ENCODE peak calls at places on chromosomes 12 and 14, in ten cellular contexts. H is A673, R is kidney, W is PC-9, U is psoas muscle, X is astrocyte, C is cardiac muscle cell, S is IMR-90, Q is uterus, L is colonic mucosa. F is an unnamed sample. For H3K36me3, the result is how much of the 10 kb centered on the place peaks cover.

GRCh38 chr14:75279153-75279738 is 618 bp downstream of the FOS start:
- DNase-seq in H (peak), R (peak), W (peak), U (peak), X (peak), C (peak), S (peak), Q (peak), L (peak), F (peak)

GRCh38 chr12:22100952-22101748 is 55.1 kb downstream of the CMAS start:
- DNase-seq in H (peak), R (no peak), W (peak), U (no peak), X (peak), C (peak), S (peak), Q (peak), L (peak), F (no peak)

GRCh38 chr14:92578511-92578910 is 64.9 kb downstream of the RIN3 start:
- DNase-seq in H (no peak), R (no peak), W (no peak), U (no peak), X (peak), C (no peak), S (peak), Q (no peak), L (no peak), F (no peak)

GRCh38 chr14:52695481-52696091 is at the start of gene ERO1A:
- DNase-seq in H (peak), R (peak), W (peak), U (peak), X (peak), C (peak), S (peak), Q (peak), L (peak), F (peak)

GRCh38 chr14:22929104-22929847 is at the start of gene PRMT5:
- DNase-seq in H (peak), R (peak), W (peak), U (peak), X (peak), C (peak), S (peak), Q (peak), L (peak), F (peak)

GRCh38 chr14:25132094-25132493 is 82.1 kb upstream of the STXBP6 start:
- DNase-seq in H (no peak), R (no peak), W (no peak), U (no peak), X (no peak), C (no peak), S (no peak), Q (no peak), L (no peak), F (no peak)

GRCh38 chr14:29320261-29320660 is 553.7 kb downstream of the FOXG1 start:
- DNase-seq in H (peak), R (no peak), W (no peak), U (no peak), X (peak), C (no peak), S (peak), Q (no peak), L (no peak), F (no peak)

GRCh38 chr12:113044516-113044915 is 12.0 kb upstream of the DTX1 start:
- DNase-seq in H (no peak), R (no peak), W (no peak), U (no peak), X (no peak), C (no peak), S (no peak), Q (no peak), L (no peak), F (no peak)

GRCh38 chr14:70882771-70883492 is 24.3 kb upstream of the PCNX1 start:
- DNase-seq in H (peak), R (no peak), W (no peak), U (no peak), X (peak), C (no peak), S (peak), Q (no peak), L (no peak), F (no peak)

GRCh38 chr12:34396861-34397590 is 374.7 kb downstream of the ALG10 start:
- DNase-seq in H (no peak), R (peak), W (no peak), U (peak), X (no peak), C (no peak), S (no peak), Q (peak), L (no peak), F (peak)

GRCh38 chr12:106136263-106136662 is 2.5 kb downstream of the NUAK1 start:
- DNase-seq in H (peak), R (peak), W (peak), U (peak), X (peak), C (peak), S (peak), Q (peak), L (peak), F (peak)

GRCh38 chr14:77344597-77344996 is 23.8 kb downstream of the GSTZ1 start:
- DNase-seq in H (peak), R (no peak), W (no peak), U (no peak), X (no peak), C (no peak), S (peak), Q (no peak), L (no peak), F (no peak)
- H3K36me3 ChIP-seq in H (under half), R (under half), W (under half), U (under half), X (under half), C (under half), S (under half), Q (under half), L (under half), F (under half)

GRCh38 chr12:97642906-97643305 is 180.3 kb downstream of the RMST start:
- DNase-seq in H (no peak), R (no peak), W (no peak), U (no peak), X (no peak), C (no peak), S (no peak), Q (no peak), L (no peak), F (no peak)
- H3K27ac ChIP-seq in H (no peak), R (no peak), W (no peak), U (no peak), X (no peak), C (no peak), S (no peak), Q (no peak), L (no peak), F (no peak)

GRCh38 chr14:76761198-76761848 is at the start of gene VASH1:
- DNase-seq in H (peak), R (peak), W (no peak), U (peak), X (peak), C (peak), S (peak), Q (peak), L (peak), F (peak)
- TF ChIP-seq CTCF in H (no peak), R (no peak), W (no peak), U (no peak), X (no peak), C (no peak), S (peak), Q (no peak), L (no peak), F (no peak)

DNA sequence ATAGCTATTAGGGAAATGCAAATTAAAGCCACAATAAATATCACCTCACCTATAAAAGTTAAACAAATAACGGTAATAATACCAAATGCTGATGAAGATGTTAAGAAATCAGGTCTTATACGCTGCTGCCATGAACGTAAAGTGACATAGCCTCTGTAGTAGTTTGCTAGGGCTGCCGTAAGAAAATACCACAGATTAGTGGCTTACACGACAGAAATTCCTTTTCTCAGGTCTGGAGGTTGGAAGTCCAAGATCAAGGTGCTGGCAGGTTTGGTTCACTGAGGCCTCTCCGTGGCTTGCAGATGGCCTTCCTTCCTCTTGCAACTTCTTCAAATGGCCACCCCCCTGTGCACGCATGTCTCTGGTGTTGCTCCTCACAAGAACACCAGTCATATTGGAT is 22.0 kb upstream of the STYK1 start:
- DNase-seq in H (no peak), R (no peak), W (no peak), U (no peak), X (no peak), C (no peak), S (no peak), Q (no peak), L (no peak), F (no peak)
- H3K36me3 ChIP-seq in H (under half), R (under half), W (under half), U (under half), X (under half), C (under half), S (under half), Q (under half), L (under half), F (half or more)

F was measured in left ventricle myocardium inferior.